ENCODE peak calls at places on chromosomes 16 and 17, in eight cellular contexts. E is activated naive CD8-positive, alpha-beta T cell treated with anti-CD3 and anti-CD28 coated beads for 36 hours; I is dorsolateral prefrontal cortex; Q is activated effector memory CD4-positive, alpha-beta T cell treated with anti-CD3 and anti-CD28 coated beads, Interleukin-2, amount 50 U/mL, for 16 hours; W is germinal center; T is thoracic aorta; A is nucleus accumbens; N is HTR-8/SVneo. D is an unnamed sample.

GRCh38 chr17:78397681-78398101 is 19.2 kb downstream of the PGS1 start:
- DNase-seq in N (no peak), Q (no peak), T (peak), I (no peak), E (no peak), W (no peak), A (no peak), D (peak)

GRCh38 chr17:7739746-7740145 is 22.2 kb downstream of the DNAH2 start:
- DNase-seq in Q (no peak), I (no peak), T (no peak), A (no peak), W (no peak), E (no peak), N (no peak), D (no peak)

GRCh38 chr16:67241008-67241900 is 6.0 kb downstream of the FHOD1 start:
- DNase-seq in N (peak), E (no peak), Q (no peak), I (no peak), A (no peak), W (no peak), T (no peak), D (peak)

GRCh38 chr17:48026503-48027321 is 10.9 kb downstream of the COPZ2 start:
- DNase-seq in E (peak), W (peak), A (peak), N (peak), I (peak), Q (peak), T (peak), D (peak)

GRCh38 chr16:6797223-6797622 is 535.4 kb upstream of the RBFOX1 start:
- DNase-seq in Q (no peak), N (no peak), W (no peak), A (no peak), T (no peak), I (no peak), E (no peak), D (no peak)

GRCh38 chr16:87602821-87603683 is 744 bp downstream of the JPH3 start:
- DNase-seq in A (no peak), N (peak), W (no peak), Q (no peak), I (no peak), T (no peak), E (no peak), D (no peak)

GRCh38 chr16:66326995-66327513 is 39.4 kb upstream of the CDH5 start:
- DNase-seq in W (no peak), N (no peak), A (no peak), E (no peak), T (no peak), I (peak), Q (no peak), D (no peak)

GRCh38 chr16:86979061-86979460 is 338.1 kb downstream of the C16orf95 start:
- DNase-seq in W (no peak), N (no peak), A (no peak), T (no peak), E (no peak), I (no peak), Q (peak), D (no peak)

GRCh38 chr17:77296769-77297409 is 156.1 kb downstream of the SEC14L1 start:
- DNase-seq in T (no peak), W (no peak), Q (no peak), I (no peak), A (no peak), N (no peak), E (no peak), D (no peak)

GRCh38 chr16:71540-72341 is 690 bp downstream of the RHBDF1 start:
- DNase-seq in I (no peak), Q (no peak), W (no peak), A (no peak), E (no peak), N (peak), T (no peak), D (peak)

GRCh38 chr16:67805718-67806427 is 487 bp downstream of the RANBP10 start:
- DNase-seq in N (no peak), T (no peak), W (no peak), I (no peak), E (peak), A (no peak), Q (no peak), D (no peak)

GRCh38 chr17:51516924-51517323 is 256.6 kb downstream of the UTP18 start:
- DNase-seq in Q (no peak), N (no peak), E (no peak), W (no peak), T (no peak), A (no peak), I (no peak), D (no peak)

GRCh38 chr17:58605470-58605869 is 86.4 kb downstream of the TEX14 start:
- DNase-seq in I (no peak), A (no peak), Q (no peak), N (no peak), T (no peak), E (no peak), W (no peak), D (no peak)

GRCh38 chr17:77793146-77793887 is 165.2 kb upstream of the TNRC6C start:
- DNase-seq in T (no peak), I (no peak), W (no peak), N (no peak), E (no peak), A (no peak), Q (no peak), D (no peak)

GRCh38 chr16:75379911-75380847 is 53.1 kb downstream of the CFDP1 start:
- DNase-seq in Q (peak), A (no peak), N (no peak), E (peak), W (peak), T (no peak), I (no peak), D (no peak)

GRCh38 chr16:57995721-57996405 is 4.6 kb downstream of the ZNF319 start:
- DNase-seq in Q (no peak), W (no peak), N (no peak), T (no peak), E (no peak), A (no peak), I (no peak), D (no peak)

GRCh38 chr16:76579277-76579676 is 302.1 kb downstream of the CNTNAP4 start:
- DNase-seq in T (no peak), E (no peak), W (no peak), I (no peak), N (no peak), Q (no peak), A (no peak), D (no peak)

GRCh38 chr17:31919802-31920525 is 16.8 kb upstream of the SUZ12 start:
- DNase-seq in N (no peak), E (peak), Q (no peak), T (no peak), I (no peak), W (no peak), A (no peak), D (no peak)

GRCh38 chr17:79183221-79184158 is 108.9 kb downstream of the ENGASE start:
- DNase-seq in A (no peak), N (peak), T (no peak), I (no peak), W (peak), Q (no peak), E (peak), D (no peak)

GRCh38 chr16:34050787-34051320 is 591.4 kb downstream of the TP53TG3F start:
- DNase-seq in Q (no peak), W (no peak), I (no peak), T (no peak), A (no peak), N (no peak), E (no peak), D (no peak)

GRCh38 chr16:3781421-3781820 is 64.1 kb upstream of the TRAP1 start:
- DNase-seq in W (no peak), N (no peak), I (no peak), A (no peak), Q (no peak), E (no peak), T (no peak), D (no peak)

GRCh38 chr16:85144026-85144915 is 32.0 kb upstream of the CIBAR2 start:
- DNase-seq in Q (no peak), T (no peak), I (no peak), N (no peak), W (no peak), A (no peak), E (no peak), D (no peak)